ENCODE peak calls at places on chromosome X, in nine cellular contexts. Y is MM.1S; R is HTR-8/SVneo; G is breast epithelium; E is stimulated activated CD8-positive, alpha-beta memory T cell treated with anti-CD3 and anti-CD28 coated beads, Interleukin-4, amount 100 ng/mL, for 24 hours; H is choroid plexus epithelial cell; N is SK-N-DZ; V is activated CD4-positive, CD25-positive, alpha-beta regulatory T cell treated with anti-CD3 and anti-CD28 coated beads, Interleukin-2, amount 50 U/mL, for 16 hours; B is body of pancreas. Q is an unnamed sample.

GRCh38 chrX:76148753-76149152 is 24.1 kb upstream of the PBDC1 start:
- DNase-seq in Y (peak; percentile 75), R (no peak), G (peak; percentile 26), E (peak; percentile 3), H (peak; percentile 50), N (peak; percentile 24), V (peak; percentile 12), B (peak; percentile 20), Q (no peak)

GRCh38 chrX:9148626-9149385 is 114.9 kb upstream of the FAM9B start:
- DNase-seq in Y (no peak), R (peak; percentile 9), G (no peak), E (no peak), H (peak; percentile 77), N (no peak), V (no peak), B (peak; percentile 6), Q (no peak)

GRCh38 chrX:102516314-102516936 is at the start of gene TMSB15A:
- DNase-seq in Y (peak; percentile 63), R (peak; percentile 15), G (peak; percentile 41), E (peak; percentile 48), H (peak; percentile 40), N (peak; percentile 75), V (peak; percentile 10), B (peak; percentile 73), Q (peak; percentile 77)

GRCh38 chrX:9897761-9898161 is 69.4 kb upstream of the CLDN34 start:
- DNase-seq in Y (no peak), R (peak; percentile 42), G (no peak), E (no peak), H (peak; percentile 91), N (no peak), V (no peak), B (no peak), Q (no peak)

GRCh38 chrX:47068720-47069119 is 9.5 kb upstream of the RGN start:
- DNase-seq in Y (no peak), R (no peak), G (no peak), E (no peak), H (no peak), N (no peak), V (no peak), B (no peak), Q (no peak)

GRCh38 chrX:72201836-72202536 is 20.4 kb downstream of the PIN4 start:
- DNase-seq in Y (no peak), R (peak; percentile 47), G (no peak), E (no peak), H (peak; percentile 80), N (no peak), V (no peak), B (no peak), Q (no peak)

GRCh38 chrX:23705235-23705634 is 37.8 kb downstream of the ACOT9 start:
- DNase-seq in Y (no peak), R (no peak), G (no peak), E (no peak), H (no peak), N (no peak), V (no peak), B (no peak), Q (no peak)

GRCh38 chrX:29746326-29746725 is 469.0 kb upstream of the MAGEB2 start:
- DNase-seq in Y (no peak), R (no peak), G (no peak), E (no peak), H (peak; percentile 58), N (no peak), V (no peak), B (no peak), Q (no peak)

GRCh38 chrX:41302293-41302868 is 31.6 kb upstream of the DDX3X start:
- DNase-seq in Y (no peak), R (no peak), G (no peak), E (no peak), H (peak; percentile 9), N (no peak), V (no peak), B (no peak), Q (no peak)

GRCh38 chrX:21056636-21057035 is 317.6 kb upstream of the CNKSR2 start:
- DNase-seq in Y (no peak), R (no peak), G (no peak), E (no peak), H (no peak), N (no peak), V (no peak), B (no peak), Q (no peak)

GRCh38 chrX:149114001-149114400 is 391.1 kb downstream of the IDS start:
- DNase-seq in Y (no peak), R (no peak), G (no peak), E (no peak), H (no peak), N (no peak), V (no peak), B (no peak), Q (no peak)

GRCh38 chrX:129724767-129725166 is 14.0 kb upstream of the XPNPEP2 start:
- DNase-seq in Y (no peak), R (no peak), G (no peak), E (no peak), H (no peak), N (no peak), V (no peak), B (no peak), Q (no peak)

GRCh38 chrX:70979136-70979762 is 48.4 kb upstream of the SLC7A3 start:
- DNase-seq in Y (no peak), R (peak; percentile 67), G (no peak), E (no peak), H (peak; percentile 71), N (peak; percentile 1), V (no peak), B (peak; percentile 2), Q (no peak)

Q was measured in Right ventricle myocardium superior.